ENCODE peak calls at places on chromosome 1, in seven cellular contexts. One of them, this sample, is unnamed.

GRCh38 chr1:160779662-160780397 is 16.1 kb upstream of the LY9 start:
- DNase-seq in vagina: no peak
- DNase-seq in posterior vena cava: no peak
- DNase-seq in T-cell: no peak
- DNase-seq in adrenal gland: no peak
- DNase-seq in Calu3: peak; percentile 65
- DNase-seq in effector CD4-positive, alpha-beta T cell: peak; percentile 26
- DNase-seq in this sample: no peak

GRCh38 chr1:192700834-192701271 is 64.9 kb downstream of the RGS13 start:
- DNase-seq in vagina: no peak
- DNase-seq in posterior vena cava: no peak
- DNase-seq in T-cell: no peak
- DNase-seq in adrenal gland: no peak
- DNase-seq in Calu3: peak; percentile 38
- DNase-seq in effector CD4-positive, alpha-beta T cell: no peak
- DNase-seq in this sample: no peak

GRCh38 chr1:169250022-169250421 is 117.6 kb downstream of the NME7 start:
- DNase-seq in vagina: no peak
- DNase-seq in posterior vena cava: no peak
- DNase-seq in T-cell: no peak
- DNase-seq in adrenal gland: no peak
- DNase-seq in Calu3: no peak
- DNase-seq in effector CD4-positive, alpha-beta T cell: no peak
- DNase-seq in this sample: no peak

GRCh38 chr1:162235261-162235780 is 141.3 kb downstream of the SPATA46 start:
- DNase-seq in vagina: no peak
- DNase-seq in posterior vena cava: no peak
- DNase-seq in T-cell: no peak
- DNase-seq in adrenal gland: peak; percentile 31
- DNase-seq in Calu3: no peak
- DNase-seq in effector CD4-positive, alpha-beta T cell: no peak
- DNase-seq in this sample: no peak

GRCh38 chr1:198169704-198170103 is 12.9 kb downstream of the NEK7 start:
- DNase-seq in vagina: no peak
- DNase-seq in posterior vena cava: no peak
- DNase-seq in T-cell: no peak
- DNase-seq in adrenal gland: no peak
- DNase-seq in Calu3: no peak
- DNase-seq in effector CD4-positive, alpha-beta T cell: no peak
- DNase-seq in this sample: no peak

GRCh38 chr1:2609271-2610035 is 22.9 kb downstream of the PRXL2B start:
- DNase-seq in vagina: no peak
- DNase-seq in posterior vena cava: peak; percentile 77
- DNase-seq in T-cell: no peak
- DNase-seq in adrenal gland: peak; percentile 5
- DNase-seq in Calu3: no peak
- DNase-seq in effector CD4-positive, alpha-beta T cell: no peak
- DNase-seq in this sample: no peak

GRCh38 chr1:59516881-59517280 is 220.0 kb downstream of the FGGY start:
- DNase-seq in vagina: no peak
- DNase-seq in posterior vena cava: no peak
- DNase-seq in T-cell: no peak
- DNase-seq in adrenal gland: no peak
- DNase-seq in Calu3: no peak
- DNase-seq in effector CD4-positive, alpha-beta T cell: no peak
- DNase-seq in this sample: no peak

GRCh38 chr1:205374205-205375078 is 17.7 kb upstream of the KLHDC8A start:
- DNase-seq in vagina: no peak
- DNase-seq in posterior vena cava: no peak
- DNase-seq in T-cell: no peak
- DNase-seq in adrenal gland: peak; percentile 41
- DNase-seq in Calu3: no peak
- DNase-seq in effector CD4-positive, alpha-beta T cell: no peak
- DNase-seq in this sample: no peak

GRCh38 chr1:7616953-7617352 is 154.1 kb upstream of the VAMP3 start:
- DNase-seq in vagina: no peak
- DNase-seq in posterior vena cava: peak; percentile 71
- DNase-seq in T-cell: no peak
- DNase-seq in adrenal gland: no peak
- DNase-seq in Calu3: no peak
- DNase-seq in effector CD4-positive, alpha-beta T cell: no peak
- DNase-seq in this sample: no peak

GRCh38 chr1:35851175-35851869 is 31.7 kb upstream of the AGO1 start:
- DNase-seq in vagina: no peak
- DNase-seq in posterior vena cava: no peak
- DNase-seq in T-cell: no peak
- DNase-seq in adrenal gland: no peak
- DNase-seq in Calu3: no peak
- DNase-seq in effector CD4-positive, alpha-beta T cell: no peak
- DNase-seq in this sample: peak; percentile 9

GRCh38 chr1:247054992-247055415 is 23.6 kb downstream of the ZNF670 start:
- DNase-seq in vagina: no peak
- DNase-seq in posterior vena cava: no peak
- DNase-seq in T-cell: no peak
- DNase-seq in adrenal gland: no peak
- DNase-seq in Calu3: peak; percentile 55
- DNase-seq in effector CD4-positive, alpha-beta T cell: no peak
- DNase-seq in this sample: no peak

GRCh38 chr1:84757301-84757700 is 67.0 kb upstream of the SSX2IP start:
- DNase-seq in vagina: no peak
- DNase-seq in posterior vena cava: no peak
- DNase-seq in T-cell: no peak
- DNase-seq in adrenal gland: no peak
- DNase-seq in Calu3: no peak
- DNase-seq in effector CD4-positive, alpha-beta T cell: no peak
- DNase-seq in this sample: no peak

GRCh38 chr1:172673761-172674160 is 14.9 kb downstream of the FASLG start:
- DNase-seq in vagina: no peak
- DNase-seq in posterior vena cava: no peak
- DNase-seq in T-cell: no peak
- DNase-seq in adrenal gland: no peak
- DNase-seq in Calu3: no peak
- DNase-seq in effector CD4-positive, alpha-beta T cell: no peak
- DNase-seq in this sample: no peak

GRCh38 chr1:229620876-229621275 is 5.0 kb downstream of the TAF5L start:
- DNase-seq in vagina: no peak
- DNase-seq in posterior vena cava: no peak
- DNase-seq in T-cell: no peak
- DNase-seq in adrenal gland: peak; percentile 31
- DNase-seq in Calu3: no peak
- DNase-seq in effector CD4-positive, alpha-beta T cell: no peak
- DNase-seq in this sample: no peak

GRCh38 chr1:158035976-158036583 is 42.6 kb downstream of the KIRREL1 start:
- DNase-seq in vagina: no peak
- DNase-seq in posterior vena cava: no peak
- DNase-seq in T-cell: no peak
- DNase-seq in adrenal gland: peak; percentile 48
- DNase-seq in Calu3: peak; percentile 60
- DNase-seq in effector CD4-positive, alpha-beta T cell: no peak
- DNase-seq in this sample: no peak

GRCh38 chr1:21304488-21304887 is 14.2 kb upstream of the ECE1 start:
- DNase-seq in vagina: no peak
- DNase-seq in posterior vena cava: no peak
- DNase-seq in T-cell: no peak
- DNase-seq in adrenal gland: no peak
- DNase-seq in Calu3: no peak
- DNase-seq in effector CD4-positive, alpha-beta T cell: no peak
- DNase-seq in this sample: no peak

GRCh38 chr1:180539103-180539502 is 19.7 kb upstream of the OVAAL start:
- DNase-seq in vagina: no peak
- DNase-seq in posterior vena cava: no peak
- DNase-seq in T-cell: no peak
- DNase-seq in adrenal gland: no peak
- DNase-seq in Calu3: no peak
- DNase-seq in effector CD4-positive, alpha-beta T cell: no peak
- DNase-seq in this sample: no peak

GRCh38 chr1:192635041-192635440 is 906 bp upstream of the RGS13 start:
- DNase-seq in vagina: no peak
- DNase-seq in posterior vena cava: no peak
- DNase-seq in T-cell: no peak
- DNase-seq in adrenal gland: no peak
- DNase-seq in Calu3: no peak
- DNase-seq in effector CD4-positive, alpha-beta T cell: no peak
- DNase-seq in this sample: no peak

GRCh38 chr1:161733526-161733925 is 12.2 kb downstream of the FCRLB start:
- DNase-seq in vagina: no peak
- DNase-seq in posterior vena cava: no peak
- DNase-seq in T-cell: no peak
- DNase-seq in adrenal gland: no peak
- DNase-seq in Calu3: peak; percentile 61
- DNase-seq in effector CD4-positive, alpha-beta T cell: no peak
- DNase-seq in this sample: no peak